ENCODE peak calls at places on chromosomes 11 and 22, in seven cellular contexts. E is choroid plexus epithelial cell, Z is body of pancreas, Q is GM12865, G is uterus, I is tibial nerve, Y is IMR-90. H is an unnamed sample.

GRCh38 chr22:46110215-46110614 is 40.1 kb upstream of the PPARA start:
- DNase-seq in E (peak), Z (peak), Q (peak), G (peak), I (no peak), Y (peak), H (no peak)

GRCh38 chr11:72141066-72141465 is 5.5 kb downstream of the FOLR3 start:
- DNase-seq in E (peak), Z (no peak), Q (no peak), G (no peak), I (no peak), Y (peak), H (no peak)

GRCh38 chr22:46857142-46857825 is 94.8 kb downstream of the TBC1D22A start:
- DNase-seq in E (no peak), Z (no peak), Q (no peak), G (no peak), I (no peak), Y (no peak), H (no peak)

GRCh38 chr11:35061516-35062440 is 77.2 kb upstream of the CD44 start:
- DNase-seq in E (no peak), Z (no peak), Q (no peak), G (no peak), I (no peak), Y (no peak), H (no peak)

GRCh38 chr11:1650034-1650917 is 20.7 kb downstream of the KRTAP5-5 start:
- DNase-seq in E (no peak), Z (no peak), Q (no peak), G (no peak), I (no peak), Y (no peak), H (no peak)

GRCh38 chr11:103587951-103588788 is 448.3 kb upstream of the DDI1 start:
- DNase-seq in E (no peak), Z (no peak), Q (no peak), G (no peak), I (no peak), Y (no peak), H (no peak)

GRCh38 chr11:72773291-72773690 is 20.6 kb downstream of the STARD10 start:
- DNase-seq in E (peak), Z (peak), Q (no peak), G (peak), I (no peak), Y (peak), H (no peak)

GRCh38 chr22:19478466-19479357 is at the start of gene UFD1:
- DNase-seq in E (peak), Z (peak), Q (peak), G (peak), I (peak), Y (peak), H (peak)

GRCh38 chr11:20016526-20016925 is 143.7 kb downstream of the DBX1 start:
- DNase-seq in E (no peak), Z (no peak), Q (no peak), G (no peak), I (no peak), Y (no peak), H (no peak)

GRCh38 chr22:44957267-44957905 is 52.4 kb downstream of the PHF21B start:
- DNase-seq in E (peak), Z (no peak), Q (no peak), G (no peak), I (no peak), Y (peak), H (no peak)

GRCh38 chr11:93089474-93090102 is 108.2 kb downstream of the SLC36A4 start:
- DNase-seq in E (peak), Z (peak), Q (peak), G (no peak), I (no peak), Y (peak), H (no peak)

GRCh38 chr11:19345519-19345847 is 104.7 kb upstream of the E2F8 start:
- DNase-seq in E (no peak), Z (no peak), Q (no peak), G (no peak), I (no peak), Y (no peak), H (peak)

GRCh38 chr11:134139873-134140331 is 71.0 kb downstream of the JAM3 start:
- DNase-seq in E (peak), Z (peak), Q (peak), G (peak), I (peak), Y (peak), H (peak)
- TF ChIP-seq CTCF in E (peak), Z (peak), Q (peak), G (peak), I (peak), Y (peak), H (peak)

GRCh38 chr11:61021661-61022212 is 50.3 kb downstream of the CD6 start:
- DNase-seq in E (no peak), Z (peak), Q (no peak), G (no peak), I (no peak), Y (no peak), H (no peak)
- TF ChIP-seq CTCF in E (no peak), Z (no peak), Q (no peak), G (no peak), I (no peak), Y (no peak), H (no peak)

GRCh38 chr11:82225502-82225901 is 508.2 kb downstream of the FAM181B start:
- DNase-seq in E (no peak), Z (no peak), Q (no peak), G (no peak), I (no peak), Y (no peak), H (no peak)

GRCh38 chr11:82234256-82234655 is 499.4 kb downstream of the FAM181B start:
- DNase-seq in E (no peak), Z (no peak), Q (no peak), G (no peak), I (no peak), Y (no peak), H (no peak)

GRCh38 chr11:82225930-82226329 is 507.7 kb downstream of the FAM181B start:
- DNase-seq in E (peak), Z (no peak), Q (no peak), G (no peak), I (no peak), Y (no peak), H (no peak)

GRCh38 chr11:82233211-82233610 is 500.5 kb downstream of the FAM181B start:
- DNase-seq in E (peak), Z (no peak), Q (no peak), G (no peak), I (no peak), Y (no peak), H (no peak)

DNA sequence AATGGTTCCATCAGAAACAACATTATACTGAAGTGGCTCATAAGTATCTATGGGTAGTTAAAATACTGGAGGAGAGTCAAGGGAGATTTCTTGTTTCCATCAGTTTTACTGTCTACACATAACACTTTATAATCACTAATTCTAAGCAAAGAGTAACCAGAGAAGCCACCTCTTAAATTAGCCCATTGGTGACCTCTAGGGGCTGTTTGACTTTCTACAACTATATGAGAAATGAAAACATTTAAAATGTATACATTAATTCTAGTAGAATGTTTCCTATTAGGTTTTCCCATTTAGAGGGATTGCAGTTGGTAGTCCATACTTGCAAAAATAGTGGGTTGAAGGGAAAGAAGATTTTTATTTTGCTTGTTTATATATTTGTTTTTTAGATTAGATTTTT is 504.3 kb downstream of the FAM181B start:
- DNase-seq in E (peak), Z (no peak), Q (peak), G (no peak), I (no peak), Y (no peak), H (no peak)
- TF ChIP-seq CTCF in E (peak), Z (no peak), Q (peak), G (peak), I (no peak), Y (peak), H (peak)

DNA sequence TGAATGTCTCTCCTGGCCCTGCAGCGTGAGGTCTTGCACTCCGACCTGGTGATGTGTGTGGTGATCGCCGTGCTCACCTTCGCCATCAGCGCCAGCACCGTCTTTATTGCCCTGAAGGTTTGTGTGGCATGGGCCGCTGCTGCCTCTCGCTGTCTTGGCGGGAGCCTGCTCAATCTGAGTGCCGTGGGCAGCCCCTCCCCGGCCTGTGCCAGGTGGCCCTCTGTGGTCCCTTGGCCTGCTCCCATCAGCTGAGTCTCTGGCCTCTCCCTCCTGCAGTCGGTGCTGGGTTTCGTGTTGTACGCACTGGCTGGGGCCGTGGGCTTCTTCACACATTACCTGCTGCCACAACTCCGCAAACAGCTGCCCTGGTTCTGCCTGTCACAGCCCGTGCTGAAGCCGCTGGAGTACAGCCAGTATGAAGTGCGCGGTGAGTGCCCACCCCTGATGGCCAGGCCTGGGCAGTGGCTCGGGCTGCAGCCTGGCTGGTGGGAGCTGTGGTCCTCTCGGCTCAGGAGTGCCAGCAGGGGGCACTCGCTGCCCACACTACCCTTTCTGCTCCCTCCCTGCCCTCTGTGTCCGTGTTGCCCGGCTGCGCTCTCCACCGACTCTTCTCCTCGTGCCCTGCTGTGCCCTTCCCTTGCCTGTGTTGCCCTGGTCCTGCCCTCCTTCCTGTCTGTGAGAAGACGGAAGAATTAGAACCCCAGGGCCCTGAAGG is 10.2 kb downstream of the PCNX3 start:
- DNase-seq in E (peak), Z (peak), Q (peak), G (peak), I (no peak), Y (no peak), H (peak)
- TF ChIP-seq CTCF in E (peak), Z (peak), Q (peak), G (no peak), I (peak), Y (peak), H (peak)

GRCh38 chr11:132846080-132846479 is 686.2 kb downstream of the OPCML start:
- DNase-seq in E (no peak), Z (no peak), Q (no peak), G (no peak), I (no peak), Y (no peak), H (no peak)
- TF ChIP-seq CTCF in E (no peak), Z (no peak), Q (no peak), G (no peak), I (no peak), Y (no peak), H (no peak)

DNA sequence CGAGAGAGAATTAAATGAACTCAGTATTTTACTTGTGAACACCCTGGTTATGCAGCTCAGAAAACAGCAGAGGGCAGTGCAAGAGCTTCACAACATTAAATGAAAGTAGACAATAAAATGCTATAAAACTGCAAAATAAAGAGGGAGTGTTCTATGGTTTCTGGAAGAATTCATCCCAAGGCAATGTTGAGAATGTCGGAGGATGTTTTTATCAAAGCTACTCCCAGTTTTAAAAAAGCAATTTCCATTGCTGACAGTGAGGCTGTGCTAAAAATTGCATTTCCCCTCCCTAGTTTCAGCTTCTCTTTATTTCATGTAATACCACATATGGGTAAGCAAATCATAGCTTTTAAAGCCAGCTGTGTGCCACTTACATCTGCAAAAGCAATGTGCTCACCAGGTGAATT is 296.9 kb downstream of the RAB38 start:
- DNase-seq in E (peak), Z (peak), Q (peak), G (no peak), I (no peak), Y (peak), H (no peak)
- TF ChIP-seq CTCF in E (peak), Z (peak), Q (peak), G (peak), I (peak), Y (peak), H (peak)

GRCh38 chr22:24337894-24338645 is 67.4 kb downstream of the SPECC1L start:
- DNase-seq in E (no peak), Z (no peak), Q (no peak), G (no peak), I (no peak), Y (no peak), H (no peak)

GRCh38 chr22:24341657-24342056 is 71.0 kb downstream of the SPECC1L start:
- DNase-seq in E (no peak), Z (no peak), Q (no peak), G (no peak), I (no peak), Y (no peak), H (no peak)

GRCh38 chr22:24339452-24339747 is 68.8 kb downstream of the SPECC1L start:
- DNase-seq in E (no peak), Z (no peak), Q (no peak), G (no peak), I (no peak), Y (no peak), H (no peak)

GRCh38 chr22:24335529-24335928 is 64.9 kb downstream of the SPECC1L start:
- DNase-seq in E (peak), Z (no peak), Q (no peak), G (no peak), I (no peak), Y (no peak), H (no peak)

DNA sequence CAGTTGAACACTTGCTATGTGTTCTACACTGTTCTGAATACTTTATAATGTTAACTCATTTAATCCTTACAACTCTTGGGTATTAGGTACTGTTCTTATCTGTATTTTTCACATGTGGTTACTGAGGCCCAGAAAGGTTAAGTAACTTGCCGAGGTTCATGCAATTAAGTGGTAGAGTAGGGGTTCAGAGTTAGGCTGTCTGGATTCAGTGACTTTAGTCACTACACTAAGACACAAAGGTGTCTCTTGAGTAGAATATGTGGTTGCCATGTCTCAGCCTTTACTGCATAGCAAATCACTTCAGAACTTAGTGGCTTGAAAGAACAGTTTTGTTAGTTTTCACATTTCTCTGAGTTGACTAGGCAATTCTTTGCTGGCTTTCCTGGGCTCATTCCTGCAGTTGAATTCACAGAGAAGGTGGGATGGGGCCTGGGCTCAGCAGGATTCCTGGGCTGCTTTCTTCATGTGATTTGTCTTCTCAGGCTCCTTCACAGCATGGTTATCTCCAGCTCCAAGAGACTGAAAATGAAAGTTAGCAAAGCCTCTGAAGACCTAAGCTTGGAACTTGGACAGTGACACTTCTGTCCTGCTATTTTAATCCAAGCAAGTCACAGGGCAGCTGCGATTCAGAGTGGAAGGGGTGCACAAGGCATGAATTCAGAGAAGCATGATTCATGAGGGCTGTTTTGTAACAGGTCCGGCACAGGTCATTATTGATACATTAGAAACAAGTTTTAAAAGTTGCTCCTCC is 68.2 kb downstream of the SPECC1L start:
- DNase-seq in E (peak), Z (no peak), Q (no peak), G (no peak), I (no peak), Y (peak), H (no peak)
- TF ChIP-seq CTCF in E (no peak), Z (no peak), Q (no peak), G (no peak), I (no peak), Y (no peak), H (no peak)

GRCh38 chr11:90392692-90393091 is 169.8 kb upstream of the CHORDC1 start:
- DNase-seq in E (no peak), Z (no peak), Q (no peak), G (no peak), I (no peak), Y (no peak), H (no peak)
- TF ChIP-seq CTCF in E (no peak), Z (no peak), Q (no peak), G (no peak), I (no peak), Y (no peak), H (no peak)

GRCh38 chr11:87082590-87082989 is 44.9 kb downstream of the TMEM135 start:
- DNase-seq in E (no peak), Z (no peak), Q (no peak), G (no peak), I (no peak), Y (no peak), H (no peak)

GRCh38 chr11:87076260-87076783 is 38.6 kb downstream of the TMEM135 start:
- DNase-seq in E (no peak), Z (no peak), Q (no peak), G (no peak), I (no peak), Y (no peak), H (no peak)

GRCh38 chr11:87083029-87083428 is 45.3 kb downstream of the TMEM135 start:
- DNase-seq in E (peak), Z (no peak), Q (no peak), G (no peak), I (no peak), Y (no peak), H (peak)

GRCh38 chr11:87076874-87077429 is 39.2 kb downstream of the TMEM135 start:
- DNase-seq in E (no peak), Z (no peak), Q (no peak), G (no peak), I (no peak), Y (no peak), H (no peak)

DNA sequence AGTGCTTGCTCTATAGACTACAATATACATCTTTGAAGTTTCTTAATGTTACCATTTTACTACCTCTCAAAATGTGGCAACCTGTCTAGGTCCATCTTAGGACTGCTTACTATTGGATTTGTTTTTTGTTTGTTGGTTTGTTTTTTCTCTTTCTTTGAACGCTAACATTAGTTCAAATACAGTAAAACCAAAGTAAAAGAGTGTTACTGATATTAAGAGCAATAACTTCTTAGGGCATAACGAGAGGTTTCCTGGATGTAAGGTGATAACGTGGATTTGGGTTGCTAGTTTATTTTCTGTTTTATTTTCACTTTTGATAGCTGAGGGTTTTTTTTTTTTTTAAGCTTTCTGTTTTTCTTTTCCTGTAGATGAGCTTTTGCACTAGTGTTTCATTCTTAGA is 43.6 kb downstream of the TMEM135 start:
- DNase-seq in E (no peak), Z (no peak), Q (peak), G (no peak), I (no peak), Y (no peak), H (no peak)
- TF ChIP-seq CTCF in E (no peak), Z (no peak), Q (no peak), G (no peak), I (no peak), Y (no peak), H (no peak)